ENCODE peak calls at places on chromosomes 12 and 14, in ten cellular contexts. G, O, V, W, Y, J, I, Z, N and C are unnamed samples.

GRCh38 chr14:22982477-22983245 is at the start of gene AJUBA:
- DNase-seq in G (peak; percentile 92), O (peak; percentile 93), V (peak; percentile 82), W (peak; percentile 95), Y (no peak), J (peak; percentile 92), I (peak; percentile 93), Z (peak; percentile 86), N (peak; percentile 93), C (peak; percentile 92)

GRCh38 chr14:93901813-93902212 is 25.3 kb upstream of the FAM181A start:
- DNase-seq in G (no peak), O (no peak), V (no peak), W (no peak), Y (no peak), J (no peak), I (no peak), Z (no peak), N (no peak), C (no peak)

GRCh38 chr14:22797017-22797917 is 18.0 kb downstream of the SLC7A7 start:
- DNase-seq in G (no peak), O (no peak), V (no peak), W (no peak), Y (no peak), J (no peak), I (no peak), Z (no peak), N (peak; percentile 79), C (no peak)

GRCh38 chr12:51482808-51483532 is 58.3 kb downstream of the SLC4A8 start:
- DNase-seq in G (peak; percentile 3), O (peak; percentile 4), V (no peak), W (no peak), Y (no peak), J (no peak), I (no peak), Z (no peak), N (no peak), C (no peak)

GRCh38 chr12:93107514-93107942 is 178.4 kb upstream of the EEA1 start:
- DNase-seq in G (no peak), O (no peak), V (no peak), W (no peak), Y (no peak), J (peak; percentile 40), I (no peak), Z (no peak), N (no peak), C (no peak)

GRCh38 chr12:1977588-1977987 is 26.7 kb downstream of the DCP1B start:
- DNase-seq in G (no peak), O (no peak), V (no peak), W (no peak), Y (no peak), J (no peak), I (no peak), Z (no peak), N (no peak), C (no peak)

GRCh38 chr12:55933158-55933798 is 2.3 kb downstream of the DGKA start:
- DNase-seq in G (peak; percentile 30), O (peak; percentile 39), V (no peak), W (peak; percentile 76), Y (no peak), J (no peak), I (peak; percentile 31), Z (no peak), N (no peak), C (no peak)

GRCh38 chr12:110917467-110917866 is 2.9 kb downstream of the MYL2 start:
- DNase-seq in G (peak; percentile 84), O (peak; percentile 80), V (no peak), W (no peak), Y (no peak), J (peak; percentile 17), I (no peak), Z (no peak), N (no peak), C (peak; percentile 85)

GRCh38 chr14:70029296-70030132 is 150.3 kb downstream of the SMOC1 start:
- DNase-seq in G (no peak), O (no peak), V (no peak), W (no peak), Y (no peak), J (no peak), I (no peak), Z (no peak), N (no peak), C (no peak)

GRCh38 chr14:35607380-35607779 is 73.4 kb downstream of the INSM2 start:
- DNase-seq in G (no peak), O (no peak), V (no peak), W (no peak), Y (no peak), J (no peak), I (no peak), Z (no peak), N (no peak), C (no peak)

GRCh38 chr12:77213316-77213715 is 147.9 kb upstream of the E2F7 start:
- DNase-seq in G (peak; percentile 15), O (no peak), V (no peak), W (peak; percentile 68), Y (no peak), J (no peak), I (peak; percentile 21), Z (no peak), N (no peak), C (peak; percentile 57)

GRCh38 chr12:52217223-52217622 is 15.8 kb upstream of the KRT7 start:
- DNase-seq in G (peak; percentile 56), O (no peak), V (no peak), W (peak; percentile 93), Y (no peak), J (no peak), I (peak; percentile 41), Z (no peak), N (no peak), C (no peak)

GRCh38 chr12:113334786-113335539 is at the start of gene SLC8B1:
- DNase-seq in G (peak; percentile 76), O (peak; percentile 64), V (no peak), W (peak; percentile 94), Y (no peak), J (peak; percentile 57), I (peak; percentile 85), Z (peak; percentile 95), N (peak; percentile 86), C (peak; percentile 74)

GRCh38 chr12:106197906-106198623 is 49.8 kb downstream of the CKAP4 start:
- DNase-seq in G (peak; percentile 39), O (peak; percentile 33), V (peak; percentile 54), W (no peak), Y (no peak), J (no peak), I (no peak), Z (no peak), N (no peak), C (no peak)

GRCh38 chr12:25005376-25005775 is 56.5 kb upstream of the BCAT1 start:
- DNase-seq in G (no peak), O (no peak), V (no peak), W (no peak), Y (peak; percentile 82), J (no peak), I (no peak), Z (no peak), N (no peak), C (no peak)
- TF ChIP-seq CTCF in G (no peak), O (no peak), V (no peak), W (no peak), Y (no peak), J (no peak), I (no peak), Z (no peak), N (no peak), C (no peak)

DNA sequence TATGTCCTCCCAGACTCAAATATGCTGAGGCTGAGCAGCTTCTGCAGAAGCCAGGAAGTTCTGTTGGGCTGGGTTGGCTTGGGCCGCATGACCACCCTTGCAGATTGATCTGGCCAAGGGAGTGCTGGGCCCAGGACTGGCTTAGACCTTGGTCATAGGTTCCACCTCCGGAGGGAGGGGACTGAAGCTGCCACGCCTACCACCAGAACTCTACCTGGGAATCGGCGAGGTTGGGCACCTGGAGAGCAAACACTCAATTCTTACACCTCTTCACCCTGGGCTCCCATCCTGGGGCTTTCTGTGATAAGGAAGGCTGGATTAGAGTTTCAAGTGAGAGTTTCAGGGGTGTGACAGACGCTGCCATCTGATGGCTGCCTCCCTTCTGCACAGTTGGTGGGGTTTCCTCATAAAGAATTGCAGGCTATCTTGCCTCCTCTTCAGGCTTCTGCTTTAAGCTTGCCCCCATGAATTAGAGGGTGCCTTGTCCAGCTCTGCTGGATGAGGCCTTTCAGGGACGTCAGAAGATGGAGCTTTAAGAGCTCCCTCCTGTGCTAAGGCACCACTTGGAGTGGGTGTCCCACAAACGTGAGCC is 5.8 kb downstream of the SLC24A4 start:
- DNase-seq in G (no peak), O (no peak), V (no peak), W (no peak), Y (no peak), J (no peak), I (no peak), Z (no peak), N (no peak), C (no peak)
- TF ChIP-seq CTCF in G (no peak), O (no peak), V (no peak), W (no peak), Y (peak; percentile 10), J (no peak), I (no peak), Z (no peak), N (no peak), C (no peak)

GRCh38 chr14:58131386-58131785 is 20.6 kb downstream of the ARMH4 start:
- DNase-seq in G (peak; percentile 29), O (peak; percentile 16), V (no peak), W (no peak), Y (no peak), J (peak; percentile 67), I (no peak), Z (no peak), N (peak; percentile 32), C (peak; percentile 12)
- TF ChIP-seq CTCF in G (no peak), O (peak; percentile 16), V (peak; percentile 14), W (no peak), Y (no peak), J (no peak), I (no peak), Z (no peak), N (peak; percentile 23), C (no peak)

GRCh38 chr12:75289678-75290200 is 40.4 kb downstream of the CAPS2 start:
- DNase-seq in G (peak; percentile 57), O (peak; percentile 59), V (no peak), W (no peak), Y (no peak), J (peak; percentile 31), I (no peak), Z (no peak), N (no peak), C (peak; percentile 42)
- TF ChIP-seq CTCF in G (peak; percentile 17), O (peak; percentile 47), V (peak; percentile 29), W (no peak), Y (no peak), J (peak; percentile 54), I (peak; percentile 40), Z (peak; percentile 63), N (no peak), C (peak; percentile 31)

DNA sequence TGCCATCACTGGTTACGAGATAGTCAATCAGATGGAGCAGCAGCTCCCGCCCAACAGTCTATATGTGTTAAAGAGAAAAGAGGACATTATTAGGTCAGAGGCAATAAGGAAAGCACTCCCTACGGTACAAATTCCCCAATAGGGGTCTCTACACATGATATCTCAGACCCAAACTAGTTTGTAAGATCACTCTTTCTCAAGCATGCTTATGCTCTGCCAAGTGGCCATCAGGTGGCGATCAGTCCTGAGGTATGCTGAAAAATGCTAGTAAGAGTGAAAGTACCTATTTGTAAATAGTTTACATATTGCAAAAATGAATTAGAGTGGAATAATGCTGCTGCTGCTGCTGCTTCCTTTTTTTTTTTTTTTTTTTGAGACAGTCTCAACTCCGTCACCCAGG is 61.1 kb downstream of the CPM start:
- DNase-seq in G (peak; percentile 62), O (peak; percentile 46), V (no peak), W (no peak), Y (no peak), J (peak; percentile 28), I (no peak), Z (no peak), N (peak; percentile 12), C (peak; percentile 60)
- TF ChIP-seq CTCF in G (peak; percentile 39), O (peak; percentile 35), V (peak; percentile 48), W (no peak), Y (peak; percentile 37), J (peak; percentile 33), I (no peak), Z (peak; percentile 29), N (peak; percentile 11), C (peak; percentile 48)